ENCODE peak calls at places on chromosomes 12 and 14, in six cellular contexts. Z is breast epithelium, R is transverse colon, I is stomach, M is endothelial cell of umbilical vein, E is HCT116. U is an unnamed sample.

GRCh38 chr12:52215587-52216031 is 17.4 kb upstream of the KRT7 start:
- DNase-seq in I (no peak), M (peak; percentile 89), E (peak; percentile 64), Z (peak; percentile 68), R (no peak), U (peak; percentile 45)

GRCh38 chr12:42588981-42589464 is 523 bp downstream of the PRICKLE1 start:
- DNase-seq in R (peak; percentile 13), M (peak; percentile 55), I (no peak), Z (no peak), E (no peak), U (peak; percentile 72)

GRCh38 chr14:65940056-65940735 is 527.7 kb downstream of the FUT8 start:
- DNase-seq in R (no peak), Z (no peak), M (no peak), I (no peak), E (peak; percentile 39), U (no peak)

GRCh38 chr12:99498756-99499155 is 148.8 kb upstream of the GARIN6 start:
- DNase-seq in E (no peak), I (no peak), M (no peak), R (no peak), Z (no peak), U (no peak)

GRCh38 chr14:21749306-21749868 is 75.8 kb upstream of the OR4E1 start:
- DNase-seq in I (no peak), E (no peak), M (no peak), Z (no peak), R (no peak), U (no peak)

GRCh38 chr12:57475271-57476161 is 4.2 kb downstream of the ARHGAP9 start:
- DNase-seq in I (no peak), M (no peak), R (no peak), E (no peak), Z (no peak), U (peak; percentile 79)

GRCh38 chr14:105398044-105398725 is at the start of gene TEX22:
- DNase-seq in M (peak; percentile 79), R (peak; percentile 93), E (peak; percentile 31), I (peak; percentile 89), Z (peak; percentile 85), U (peak; percentile 94)

GRCh38 chr14:51644215-51644969 is 7.3 kb upstream of the FRMD6 start:
- DNase-seq in R (no peak), E (no peak), I (no peak), Z (no peak), M (no peak), U (no peak)

GRCh38 chr12:77603923-77604322 is 226.8 kb upstream of the NAV3 start:
- DNase-seq in M (no peak), E (no peak), Z (no peak), I (no peak), R (no peak), U (no peak)

GRCh38 chr12:11879306-11879705 is 191.4 kb upstream of the BCL2L14 start:
- DNase-seq in I (no peak), E (no peak), R (no peak), Z (no peak), M (peak; percentile 72), U (no peak)

GRCh38 chr14:34895277-34895676 is 20.1 kb upstream of the BAZ1A start:
- DNase-seq in M (no peak), Z (no peak), I (no peak), R (no peak), E (no peak), U (no peak)

GRCh38 chr14:99357856-99358390 is 85.9 kb upstream of the BCL11B start:
- DNase-seq in Z (no peak), M (no peak), I (no peak), R (no peak), E (no peak), U (no peak)

GRCh38 chr12:2049604-2050540 is 2.9 kb upstream of the CACNA1C start:
- DNase-seq in R (no peak), Z (no peak), I (no peak), E (no peak), M (no peak), U (no peak)

GRCh38 chr12:43805857-43806736 is at the start of gene TWF1:
- DNase-seq in E (peak; percentile 27), I (peak; percentile 89), M (peak; percentile 81), R (peak; percentile 92), Z (peak; percentile 81), U (peak; percentile 91)

GRCh38 chr14:62329427-62329826 is 567.2 kb downstream of the SNAPC1 start:
- DNase-seq in Z (no peak), E (no peak), I (no peak), M (no peak), R (no peak), U (no peak)

GRCh38 chr14:32434180-32434579 is 105.1 kb downstream of the AKAP6 start:
- DNase-seq in M (no peak), E (no peak), R (peak; percentile 18), Z (no peak), I (no peak), U (no peak)

GRCh38 chr14:87434680-87435079 is 558.3 kb downstream of the GALC start:
- DNase-seq in E (no peak), R (no peak), M (no peak), I (no peak), Z (no peak), U (no peak)

GRCh38 chr14:61927521-61927920 is 165.3 kb downstream of the SNAPC1 start:
- DNase-seq in Z (no peak), E (no peak), R (no peak), I (no peak), M (no peak), U (no peak)

GRCh38 chr14:95068521-95068920 is 88.8 kb downstream of the DICER1 start:
- DNase-seq in Z (no peak), M (no peak), R (no peak), E (no peak), I (no peak), U (peak; percentile 29)

GRCh38 chr12:109900752-109901580 is 892 bp downstream of the TCHP start:
- DNase-seq in E (no peak), R (no peak), Z (no peak), I (no peak), M (peak; percentile 43), U (no peak)

GRCh38 chr12:79549531-79550271 is 141.1 kb downstream of the PAWR start:
- DNase-seq in E (no peak), I (no peak), Z (no peak), R (no peak), M (peak; percentile 76), U (no peak)

GRCh38 chr14:88960528-88960927 is 136.1 kb downstream of the TTC8 start:
- DNase-seq in M (no peak), Z (no peak), I (no peak), R (no peak), E (no peak), U (no peak)

DNA sequence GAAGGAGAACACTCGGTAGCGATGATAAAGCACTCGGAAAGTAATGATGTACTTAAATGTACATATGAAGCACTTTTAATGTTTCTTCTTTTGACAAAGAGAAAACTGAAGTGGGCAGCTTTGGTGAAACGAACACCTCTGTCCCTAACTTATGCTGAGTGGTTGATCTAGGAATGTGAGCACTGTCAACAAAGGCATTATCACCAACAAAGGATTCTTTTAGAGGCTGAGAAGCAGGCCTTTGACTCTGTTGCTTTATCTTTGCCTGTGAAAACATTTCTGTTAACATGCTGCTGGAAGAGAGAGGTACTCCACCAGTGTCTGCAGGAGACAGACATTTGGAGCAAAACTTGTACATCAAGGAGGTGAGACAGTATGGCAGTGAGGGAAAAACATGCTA is 103.2 kb upstream of the VRK1 start:
- DNase-seq in M (no peak), E (no peak), Z (no peak), I (no peak), R (no peak), U (no peak)
- TF ChIP-seq POLR2AphosphoS5 in M (no peak), E (no peak), Z (no peak), I (no peak), R (no peak), U (no peak)

DNA sequence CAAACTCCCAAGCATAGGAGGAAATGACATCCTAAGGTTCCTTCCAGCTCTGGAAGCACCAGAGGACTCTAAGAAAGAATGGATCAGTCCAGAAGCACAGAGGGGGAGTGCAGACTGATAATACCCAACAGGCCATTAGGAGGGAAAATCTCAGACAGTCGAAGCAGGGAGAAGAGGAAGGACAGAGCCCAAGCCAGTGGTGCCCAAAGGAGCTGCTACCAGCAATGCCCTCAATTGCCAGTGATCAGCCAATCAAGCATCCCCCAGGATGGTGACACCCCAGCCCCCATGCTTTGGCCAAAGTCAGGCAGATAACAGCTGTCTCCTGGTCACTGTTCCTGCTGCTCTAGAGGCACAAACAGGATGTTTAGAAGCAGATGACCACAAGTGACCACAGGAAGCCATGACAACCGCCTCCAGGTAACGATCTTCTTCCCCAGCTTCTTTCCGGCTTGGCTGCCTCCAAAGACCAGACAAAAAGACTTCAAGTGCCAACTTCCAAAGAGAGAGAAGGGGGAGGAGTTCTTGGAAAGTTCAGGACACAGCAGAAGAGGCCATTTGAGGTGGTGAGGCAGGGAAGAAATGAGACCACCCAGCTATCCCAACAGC is 16.2 kb downstream of the PXN start:
- DNase-seq in I (no peak), M (peak; percentile 14), Z (no peak), E (no peak), R (no peak), U (no peak)
- H3K4me3 ChIP-seq in I (peak overlapping the region; percentile 4), M (peak overlapping the region; percentile 5), Z (peak overlapping the region; percentile 9), E (no peak overlapping the region), R (no peak overlapping the region), U (no peak overlapping the region)

DNA sequence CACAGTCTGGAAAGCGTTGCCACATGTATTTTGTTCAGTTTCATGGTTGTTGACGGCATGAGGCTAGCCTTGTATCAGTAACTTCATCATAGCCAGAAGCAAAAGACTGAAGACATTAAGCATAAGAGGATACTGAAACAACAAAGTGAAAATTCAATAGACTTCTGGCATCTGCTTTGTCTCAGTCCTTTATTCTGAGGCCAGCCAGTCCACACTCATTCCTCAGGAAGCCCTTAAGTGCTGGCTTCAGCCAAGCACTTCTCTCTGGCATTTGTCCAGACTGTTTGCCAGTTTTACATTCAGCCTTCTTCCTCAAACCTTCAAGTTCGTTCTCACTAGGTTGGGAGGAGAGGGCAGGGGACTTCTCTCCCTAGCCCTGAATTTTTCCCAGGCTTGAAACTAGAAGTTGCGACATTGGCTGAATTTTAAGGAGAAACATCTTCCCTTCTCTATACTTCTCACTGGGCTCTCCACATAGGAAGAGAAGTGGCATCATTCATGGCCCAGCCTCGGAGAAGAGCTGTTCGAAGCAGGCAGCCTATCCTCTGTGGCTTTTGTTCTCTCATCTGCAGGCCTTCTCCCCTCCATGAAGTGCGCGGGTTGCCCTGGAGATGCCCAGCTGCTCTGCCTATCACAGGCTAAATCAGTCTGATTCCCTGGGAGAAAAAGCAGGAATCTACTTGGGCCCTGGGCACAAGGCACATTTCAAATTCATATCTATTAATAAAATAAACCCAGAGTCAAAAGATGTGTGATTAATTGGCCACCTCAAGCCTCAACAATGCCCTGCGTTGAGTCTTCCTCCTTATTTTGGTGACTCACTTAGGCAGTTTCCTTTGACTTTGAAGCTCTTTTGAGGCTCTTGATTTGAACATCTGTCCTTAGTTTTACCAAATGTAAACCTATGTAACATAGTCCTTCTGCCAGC is 130.9 kb upstream of the PLEKHA5 start:
- DNase-seq in Z (no peak), M (peak; percentile 59), E (no peak), R (no peak), I (no peak), U (no peak)
- TF ChIP-seq POLR2A in Z (no peak), M (no peak), E (no peak), R (no peak), I (no peak), U (no peak)

DNA sequence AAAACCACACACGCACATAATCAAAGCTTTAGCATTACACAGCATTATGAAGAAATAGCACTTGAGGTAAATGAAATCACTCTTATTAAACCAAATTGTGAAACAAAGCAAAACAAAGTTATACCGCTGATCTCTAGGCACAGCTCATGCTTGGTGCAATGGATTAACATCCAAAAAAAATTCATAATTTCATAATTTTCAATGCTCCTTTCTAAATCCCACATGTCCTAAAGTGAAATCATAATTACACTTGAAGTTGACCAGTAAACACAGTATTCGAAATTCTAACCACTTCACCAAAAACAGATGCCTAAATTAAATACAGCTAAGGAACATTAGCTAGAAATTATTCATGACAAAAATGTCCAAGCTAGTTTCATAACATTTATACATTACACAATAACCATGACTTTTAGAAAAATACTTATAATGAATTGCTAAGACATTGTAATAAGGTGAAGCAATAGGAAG is 1.5 kb downstream of the MLH3 start:
- DNase-seq in R (no peak), I (no peak), Z (no peak), M (no peak), E (no peak), U (no peak)
- TF ChIP-seq POLR2AphosphoS5 in R (no peak), I (peak; percentile 8), Z (no peak), M (no peak), E (no peak), U (peak; percentile 38)